ENCODE peak calls at places on chromosomes 2 and 18, in six cellular contexts. L is upper lobe of right lung, N is H1, X is endodermal cell, C is fibroblast of lung, Q is ovary. B is an unnamed sample.

GRCh38 chr2:111705711-111706323 is 178.2 kb downstream of the ANAPC1 start:
- DNase-seq in L (no peak), N (peak), X (peak), C (peak), Q (no peak), B (no peak)

GRCh38 chr2:149858214-149858613 is 270.6 kb upstream of the MMADHC start:
- DNase-seq in L (no peak), N (no peak), X (no peak), C (peak), Q (no peak), B (no peak)

GRCh38 chr2:45154606-45155155 is 145.4 kb upstream of the SIX2 start:
- DNase-seq in L (no peak), N (no peak), X (no peak), C (no peak), Q (no peak), B (no peak)

GRCh38 chr2:205352593-205352992 is 329.7 kb upstream of the NRP2 start:
- DNase-seq in L (no peak), N (no peak), X (no peak), C (peak), Q (no peak), B (no peak)

GRCh38 chr2:172404824-172405223 is 22.6 kb upstream of the ITGA6 start:
- DNase-seq in L (no peak), N (no peak), X (no peak), C (peak), Q (no peak), B (no peak)

GRCh38 chr2:161370981-161371380 is 45.1 kb upstream of the TBR1 start:
- DNase-seq in L (no peak), N (no peak), X (no peak), C (no peak), Q (no peak), B (no peak)

GRCh38 chr2:235132641-235133040 is 180.8 kb downstream of the SH3BP4 start:
- DNase-seq in L (no peak), N (no peak), X (no peak), C (no peak), Q (no peak), B (no peak)

GRCh38 chr2:1514391-1515072 is 101.3 kb downstream of the TPO start:
- DNase-seq in L (no peak), N (no peak), X (no peak), C (no peak), Q (no peak), B (no peak)

GRCh38 chr18:28766721-28767120 is 589.8 kb upstream of the CDH2 start:
- DNase-seq in L (no peak), N (no peak), X (no peak), C (peak), Q (no peak), B (no peak)

GRCh38 chr2:161178756-161179155 is 18.5 kb downstream of the TANK start:
- DNase-seq in L (no peak), N (no peak), X (no peak), C (peak), Q (no peak), B (no peak)

DNA sequence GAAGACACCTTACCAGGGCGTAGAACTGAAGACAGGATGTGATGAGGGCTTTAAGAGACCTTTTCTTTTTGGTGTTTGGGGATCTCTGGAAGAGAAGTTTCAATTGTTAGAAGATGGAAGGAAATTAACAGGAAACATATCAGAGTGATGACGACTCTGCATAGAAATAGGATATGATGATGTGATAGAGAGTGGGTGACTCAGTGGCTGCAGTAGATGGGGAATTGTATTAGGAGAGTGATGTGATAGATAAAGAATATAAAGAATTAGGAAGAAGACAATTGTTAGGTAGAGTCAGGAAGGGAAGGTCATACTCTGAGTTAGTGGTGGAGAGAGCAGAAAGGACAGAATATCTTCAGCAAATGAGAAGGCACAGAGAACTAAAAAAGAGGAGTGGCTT is 593.9 kb downstream of the NYAP2 start:
- DNase-seq in L (no peak), N (no peak), X (no peak), C (peak), Q (no peak), B (no peak)
- H3K27ac ChIP-seq in L (no peak), N (no peak), X (no peak), C (no peak), Q (no peak), B (no peak)

DNA sequence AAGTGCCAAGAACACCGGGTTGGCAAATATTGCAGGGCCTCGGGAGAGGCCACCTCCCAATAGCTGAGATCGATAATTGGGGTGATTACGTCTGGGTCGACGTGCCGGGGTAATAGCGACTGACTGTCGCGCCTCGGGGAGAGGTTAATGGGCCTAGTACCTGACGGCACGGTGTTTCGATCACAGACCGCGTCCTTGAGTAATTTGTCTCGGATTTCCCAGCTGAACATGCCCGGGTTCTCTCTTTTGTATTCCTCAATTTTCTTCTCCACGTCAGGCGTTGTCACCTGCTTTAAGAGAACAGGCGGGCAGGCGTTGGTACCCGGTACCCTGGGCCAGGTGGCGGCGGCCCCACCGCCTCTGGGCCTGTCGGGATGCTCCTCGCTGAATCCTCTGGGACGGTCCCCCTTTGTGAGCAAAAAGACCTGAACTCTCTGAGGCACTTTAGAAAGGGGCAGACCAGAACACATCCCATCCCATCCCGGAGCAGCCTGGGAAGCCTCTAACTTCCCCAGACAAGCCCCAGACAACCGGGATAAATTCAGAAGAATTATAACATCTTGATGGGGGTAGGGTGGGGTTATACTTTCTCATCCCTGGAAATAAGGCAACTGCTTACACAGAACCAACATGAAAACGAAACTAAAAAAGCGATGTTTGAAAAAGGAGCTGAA is 3.3 kb downstream of the PAX3 start:
- DNase-seq in L (no peak), N (no peak), X (peak), C (peak), Q (no peak), B (no peak)
- H3K4me3 ChIP-seq in L (peak), N (peak), X (no peak), C (peak), Q (peak), B (peak)

GRCh38 chr2:166895243-166895642 is 7.0 kb downstream of the XIRP2 start:
- DNase-seq in L (no peak), N (no peak), X (peak), C (no peak), Q (no peak), B (no peak)

GRCh38 chr2:166888180-166888579 is at the start of gene XIRP2:
- DNase-seq in L (no peak), N (no peak), X (no peak), C (no peak), Q (no peak), B (no peak)

GRCh38 chr2:166892397-166892796 is 4.1 kb downstream of the XIRP2 start:
- DNase-seq in L (no peak), N (no peak), X (peak), C (no peak), Q (no peak), B (no peak)

GRCh38 chr2:166897666-166898065 is 9.4 kb downstream of the XIRP2 start:
- DNase-seq in L (no peak), N (no peak), X (no peak), C (no peak), Q (no peak), B (no peak)

DNA sequence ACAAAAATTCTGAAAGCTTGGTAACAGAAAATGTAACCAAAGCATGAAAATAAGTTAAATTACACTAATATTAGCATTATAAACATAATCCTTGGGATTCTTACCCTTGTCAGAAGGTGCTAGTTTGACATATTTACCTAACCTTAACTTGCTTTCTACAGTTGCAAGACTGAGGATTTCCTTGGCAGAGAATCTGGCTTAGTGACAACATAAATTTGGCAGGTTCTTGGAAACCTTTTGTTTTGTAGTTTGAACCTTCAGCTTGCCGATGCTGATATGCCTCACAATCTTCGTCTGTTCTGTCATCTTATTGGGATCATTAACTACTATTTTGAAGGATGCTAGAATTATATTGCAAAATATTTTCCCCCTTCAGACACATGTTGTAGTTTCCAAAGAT is 3.4 kb downstream of the XIRP2 start:
- DNase-seq in L (no peak), N (no peak), X (no peak), C (peak), Q (no peak), B (no peak)
- H3K27ac ChIP-seq in L (no peak), N (no peak), X (no peak), C (no peak), Q (no peak), B (no peak)

DNA sequence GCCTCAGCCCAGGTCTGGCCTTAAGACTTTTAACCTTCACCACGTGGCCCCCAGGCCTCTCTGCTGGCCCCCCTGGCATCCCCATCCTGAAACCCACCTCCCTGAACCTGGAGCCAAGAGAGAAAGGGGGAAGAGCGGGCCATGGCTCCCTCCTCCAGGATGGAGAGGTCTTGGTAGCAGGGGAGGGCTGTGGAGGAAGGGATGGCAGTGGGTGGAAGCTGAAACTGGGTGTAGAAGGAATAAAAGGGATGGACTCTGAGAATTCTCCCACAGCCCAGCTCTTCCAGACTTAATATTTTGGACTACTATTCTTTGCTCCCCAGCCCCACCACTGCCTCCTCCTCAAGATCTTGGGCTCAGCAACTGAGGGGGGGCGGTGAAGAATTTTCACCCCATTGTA is 692 bp downstream of the TNS1 start:
- DNase-seq in L (no peak), N (no peak), X (no peak), C (no peak), Q (no peak), B (no peak)
- H3K4me3 ChIP-seq in L (peak), N (no peak), X (no peak), C (peak), Q (peak), B (peak)

GRCh38 chr2:221502270-221502973 is 69.7 kb downstream of the EPHA4 start:
- DNase-seq in L (no peak), N (no peak), X (no peak), C (peak), Q (no peak), B (no peak)
- H3K27ac ChIP-seq in L (no peak), N (no peak), X (no peak), C (peak), Q (no peak), B (no peak)

GRCh38 chr18:3062798-3063563 is 50.0 kb upstream of the LPIN2 start:
- DNase-seq in L (peak), N (no peak), X (peak), C (no peak), Q (peak), B (peak)
- H3K4me3 ChIP-seq in L (no peak), N (no peak), X (no peak), C (no peak), Q (no peak), B (no peak)

GRCh38 chr18:39455300-39455699 is 1889.7 kb upstream of the CELF4 start:
- DNase-seq in L (no peak), N (no peak), X (no peak), C (peak), Q (no peak), B (no peak)
- H3K27ac ChIP-seq in L (no peak), N (no peak), X (no peak), C (no peak), Q (no peak), B (no peak)

DNA sequence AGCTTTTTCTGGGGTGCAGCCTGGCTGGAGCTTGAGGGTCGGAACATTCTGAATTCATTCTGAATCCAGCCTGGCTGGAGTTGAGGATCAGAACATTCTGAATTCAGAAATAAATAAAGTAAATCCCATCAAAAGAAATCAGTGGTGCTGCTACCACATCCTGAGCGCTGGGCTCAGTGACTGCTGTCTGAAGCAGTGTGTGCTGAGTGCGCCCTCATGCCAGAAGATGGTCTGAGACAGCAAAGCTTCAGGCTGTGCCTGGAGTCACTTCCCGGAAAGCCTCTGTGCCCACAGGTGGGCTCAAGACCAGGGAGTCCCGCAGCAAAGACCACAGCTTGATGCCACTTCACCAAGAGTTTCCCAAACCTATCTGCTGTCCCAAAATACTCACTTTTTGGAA is 187.9 kb downstream of the VAPA start:
- DNase-seq in L (no peak), N (no peak), X (peak), C (no peak), Q (no peak), B (no peak)
- H3K4me3 ChIP-seq in L (no peak), N (no peak), X (no peak), C (no peak), Q (no peak), B (no peak)

GRCh38 chr2:96866149-96866548 is 3.7 kb downstream of the SEMA4C start:
- DNase-seq in L (no peak), N (no peak), X (no peak), C (no peak), Q (no peak), B (no peak)
- H3K27ac ChIP-seq in L (peak), N (peak), X (no peak), C (peak), Q (peak), B (peak)

DNA sequence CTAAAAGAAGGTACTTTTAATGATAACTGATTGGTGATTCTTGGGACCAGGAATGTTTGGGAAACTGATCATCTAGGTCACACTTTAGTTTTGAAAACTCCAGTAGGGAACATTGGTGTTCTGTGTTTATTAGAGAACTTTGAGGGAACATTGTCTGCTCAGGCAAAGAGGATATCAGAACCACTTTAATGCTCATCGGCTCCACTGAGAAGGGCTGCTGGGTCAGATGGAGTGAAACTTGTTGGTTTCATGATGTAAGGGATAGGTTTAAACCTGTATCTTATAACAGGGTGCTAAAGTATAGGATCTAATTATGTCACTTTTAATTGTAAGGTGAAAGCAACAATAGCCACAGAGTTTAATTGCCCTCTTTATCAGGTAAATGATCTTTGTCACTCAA is 14.2 kb upstream of the POLI start:
- DNase-seq in L (no peak), N (no peak), X (no peak), C (no peak), Q (no peak), B (no peak)
- H3K4me3 ChIP-seq in L (no peak), N (no peak), X (no peak), C (no peak), Q (no peak), B (no peak)